ENCODE peak calls at places on chromosomes 13 and 19, in ten cellular contexts. T is mesothelial cell of epicardium, H is GM10248, N is omental fat pad, D is heart left ventricle, F is PC-9, U is B cell, Z is MM.1S, A is HFFc6, Q is H9. W is an unnamed sample.
A peak's percentile ranks its signal among the peaks of the same experiment; 100 is the strongest.

GRCh38 chr19:51157265-51157664 is 15.2 kb downstream of the SIGLEC7 start:
- DNase-seq in T (peak; percentile 24), H (no peak), N (no peak), D (no peak), F (no peak), U (no peak), Z (no peak), A (no peak), Q (no peak), W (no peak)

GRCh38 chr19:3784607-3785463 is 1.3 kb downstream of the MATK start:
- DNase-seq in T (no peak), H (no peak), N (no peak), D (no peak), F (no peak), U (no peak), Z (no peak), A (no peak), Q (peak; percentile 27), W (peak; percentile 20)

GRCh38 chr19:27767234-27767633 is 1445.7 kb downstream of the UQCRFS1 start:
- DNase-seq in T (no peak), H (no peak), N (no peak), D (no peak), F (no peak), U (no peak), Z (no peak), A (no peak), Q (no peak), W (no peak)

GRCh38 chr19:53182202-53182601 is 11.0 kb downstream of the ZNF665 start:
- DNase-seq in T (no peak), H (no peak), N (no peak), D (no peak), F (no peak), U (no peak), Z (no peak), A (no peak), Q (no peak), W (no peak)

GRCh38 chr13:97660488-97661086 is 226.6 kb downstream of the RAP2A start:
- DNase-seq in T (no peak), H (no peak), N (no peak), D (no peak), F (no peak), U (no peak), Z (no peak), A (no peak), Q (no peak), W (no peak)

GRCh38 chr13:73717632-73718031 is 416.6 kb downstream of the KLF12 start:
- DNase-seq in T (no peak), H (no peak), N (no peak), D (no peak), F (no peak), U (no peak), Z (no peak), A (peak; percentile 41), Q (no peak), W (no peak)

GRCh38 chr13:86909318-86909717 is 761.9 kb upstream of the SLITRK5 start:
- DNase-seq in T (no peak), H (no peak), N (no peak), D (no peak), F (no peak), U (no peak), Z (no peak), A (no peak), Q (no peak), W (no peak)

GRCh38 chr19:6260912-6261636 is 18.7 kb downstream of the MLLT1 start:
- DNase-seq in T (peak; percentile 53), H (peak; percentile 56), N (no peak), D (no peak), F (no peak), U (no peak), Z (no peak), A (no peak), Q (peak; percentile 77), W (peak; percentile 54)

DNA sequence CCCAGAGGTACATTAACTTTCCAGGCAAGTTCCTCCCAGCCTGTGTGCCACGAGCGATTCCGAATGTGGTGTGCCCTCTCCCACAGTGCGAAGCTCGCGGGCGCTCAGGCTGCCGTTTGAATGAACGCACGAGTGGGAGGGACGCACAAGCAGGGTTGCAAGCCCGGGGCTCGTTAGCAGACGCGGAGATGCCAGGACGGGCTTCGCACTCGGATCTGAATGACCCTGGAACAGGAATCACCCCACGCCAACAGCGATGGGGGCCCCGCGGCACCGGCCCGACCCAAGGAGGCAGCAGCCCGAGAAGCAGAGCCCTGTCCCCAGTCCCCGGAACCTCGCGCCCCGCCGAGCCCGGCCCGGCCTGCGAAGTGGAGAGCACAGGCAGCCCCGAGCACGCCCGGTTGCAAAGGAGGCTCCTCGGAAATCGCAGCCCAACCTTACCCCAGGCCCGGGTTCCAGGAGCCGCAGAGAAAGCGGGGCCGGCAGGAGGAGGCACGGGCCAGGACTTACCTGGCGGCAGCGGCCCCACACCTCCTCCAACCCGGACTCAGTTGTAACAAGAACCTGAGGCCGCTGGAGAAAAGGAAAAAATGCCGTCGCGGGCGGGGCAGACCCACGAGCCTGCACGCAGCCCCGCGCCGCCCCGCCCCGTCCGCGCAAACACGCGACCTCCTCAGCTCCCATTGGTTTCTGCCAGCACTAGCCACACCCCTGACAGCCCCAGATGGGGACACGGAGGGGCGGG is at the start of gene SLC25A30:
- DNase-seq in T (peak; percentile 89), H (peak; percentile 92), N (peak; percentile 76), D (peak; percentile 97), F (peak; percentile 82), U (peak; percentile 91), Z (peak; percentile 70), A (peak; percentile 86), Q (peak; percentile 96), W (peak; percentile 83)
- TF ChIP-seq CTCF in T (no peak), H (no peak), N (no peak), D (no peak), F (no peak), U (no peak), Z (no peak), A (no peak), Q (no peak), W (no peak)

GRCh38 chr13:113238542-113238941 is 29.1 kb downstream of the CUL4A start:
- DNase-seq in T (no peak), H (no peak), N (no peak), D (no peak), F (no peak), U (no peak), Z (no peak), A (no peak), Q (no peak), W (no peak)

GRCh38 chr13:113243847-113244246 is 34.4 kb downstream of the CUL4A start:
- DNase-seq in T (no peak), H (no peak), N (no peak), D (no peak), F (no peak), U (no peak), Z (no peak), A (no peak), Q (no peak), W (no peak)

GRCh38 chr13:113239986-113240385 is 30.6 kb downstream of the CUL4A start:
- DNase-seq in T (no peak), H (no peak), N (no peak), D (no peak), F (no peak), U (no peak), Z (no peak), A (no peak), Q (no peak), W (no peak)

DNA sequence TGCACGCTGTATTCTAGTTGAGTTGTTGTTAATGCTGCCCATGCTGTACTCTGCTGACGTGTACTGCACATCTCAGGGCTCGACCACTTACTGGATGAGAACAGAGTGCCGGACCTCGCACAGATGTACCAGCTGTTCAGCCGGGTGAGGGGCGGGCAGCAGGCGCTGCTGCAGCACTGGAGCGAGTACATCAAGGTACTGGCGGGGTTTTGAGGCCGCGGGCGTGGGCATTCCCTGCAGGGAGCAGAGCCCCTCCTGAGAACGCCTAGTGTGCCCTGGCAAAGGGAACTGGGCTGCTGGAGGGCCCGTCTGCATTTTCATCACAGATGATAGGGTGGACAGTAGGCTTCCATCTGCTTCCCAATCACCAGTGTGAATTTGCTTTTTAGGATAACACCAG is 29.9 kb downstream of the CUL4A start:
- DNase-seq in T (no peak), H (no peak), N (no peak), D (no peak), F (no peak), U (no peak), Z (no peak), A (no peak), Q (no peak), W (no peak)
- TF ChIP-seq CTCF in T (no peak), H (no peak), N (no peak), D (no peak), F (no peak), U (no peak), Z (no peak), A (no peak), Q (no peak), W (no peak)

GRCh38 chr13:107685876-107686275 is 529.5 kb downstream of the LIG4 start:
- DNase-seq in T (no peak), H (no peak), N (no peak), D (no peak), F (no peak), U (no peak), Z (no peak), A (no peak), Q (no peak), W (no peak)

GRCh38 chr13:107678075-107678689 is 537.2 kb downstream of the LIG4 start:
- DNase-seq in T (no peak), H (no peak), N (no peak), D (no peak), F (no peak), U (no peak), Z (peak; percentile 44), A (no peak), Q (no peak), W (peak; percentile 35)

GRCh38 chr13:107675847-107676550 is 539.3 kb downstream of the LIG4 start:
- DNase-seq in T (no peak), H (no peak), N (no peak), D (no peak), F (no peak), U (no peak), Z (no peak), A (no peak), Q (no peak), W (no peak)

GRCh38 chr13:107681611-107682010 is 533.7 kb downstream of the LIG4 start:
- DNase-seq in T (no peak), H (no peak), N (no peak), D (no peak), F (no peak), U (no peak), Z (no peak), A (no peak), Q (no peak), W (no peak)

GRCh38 chr13:107680115-107680514 is 535.2 kb downstream of the LIG4 start:
- DNase-seq in T (no peak), H (no peak), N (no peak), D (no peak), F (no peak), U (no peak), Z (no peak), A (no peak), Q (no peak), W (peak; percentile 27)
- TF ChIP-seq CTCF in T (no peak), H (no peak), N (no peak), D (no peak), F (peak; percentile 20), U (no peak), Z (no peak), A (no peak), Q (peak; percentile 35), W (no peak)

DNA sequence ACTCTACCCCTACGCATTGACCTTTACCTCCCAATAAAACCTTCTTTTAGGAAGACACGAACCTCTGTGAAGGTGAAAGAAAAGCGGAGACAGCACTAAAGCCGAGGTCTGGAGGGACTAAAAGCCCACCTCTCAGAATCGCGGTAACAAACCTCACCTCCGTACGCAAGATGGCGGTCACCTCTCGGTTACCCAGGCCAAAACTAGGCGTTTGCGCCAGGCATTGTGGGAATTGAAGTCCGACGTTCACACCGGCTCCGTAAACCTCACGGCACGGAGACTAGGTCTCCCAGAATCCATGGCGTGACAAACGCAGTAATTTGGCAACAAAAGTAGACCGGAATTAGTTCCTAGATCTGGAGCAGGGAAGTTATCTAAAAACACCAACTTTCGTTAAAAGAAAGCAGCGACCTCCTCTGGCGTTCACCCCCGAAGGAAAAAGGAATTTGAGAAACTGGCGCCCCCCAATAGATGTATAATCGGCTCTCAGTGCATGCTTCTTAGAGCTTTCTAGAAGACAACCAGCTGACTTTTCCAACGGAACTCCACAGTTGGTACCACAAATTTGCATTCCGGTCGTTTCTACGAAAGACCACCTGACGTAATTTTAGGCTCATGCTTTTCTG is at the start of gene N4BP2L2:
- DNase-seq in T (peak; percentile 87), H (peak; percentile 86), N (peak; percentile 73), D (peak; percentile 94), F (peak; percentile 91), U (peak; percentile 91), Z (peak; percentile 93), A (peak; percentile 96), Q (peak; percentile 95), W (peak; percentile 98)
- TF ChIP-seq CTCF in T (no peak), H (peak; percentile 43), N (no peak), D (peak; percentile 59), F (peak; percentile 19), U (no peak), Z (peak; percentile 4), A (peak; percentile 68), Q (peak; percentile 27), W (no peak)

W was measured in MCF 10A.